ENCODE peak calls at places on chromosomes 13 and 19, in five cellular contexts. One of them, this sample, is unnamed.

GRCh38 chr13:83709751-83710515 is 172.3 kb downstream of the SLITRK1 start:
- DNase-seq in heart left ventricle: no peak
- DNase-seq in H1: no peak
- DNase-seq in fibroblast of villous mesenchyme: no peak
- DNase-seq in uterus: no peak
- DNase-seq in this sample: no peak

GRCh38 chr19:23378948-23379347 is 16.3 kb downstream of the ZNF91 start:
- DNase-seq in uterus: no peak
- DNase-seq in fibroblast of villous mesenchyme: peak
- DNase-seq in H1: no peak
- DNase-seq in heart left ventricle: no peak
- DNase-seq in this sample: no peak

GRCh38 chr19:40822161-40822560 is 23.2 kb downstream of the EGLN2 start:
- DNase-seq in heart left ventricle: no peak
- DNase-seq in H1: peak
- DNase-seq in fibroblast of villous mesenchyme: no peak
- DNase-seq in uterus: no peak
- DNase-seq in this sample: peak

GRCh38 chr19:37594982-37595382 is 306 bp downstream of the ZNF540 start:
- DNase-seq in H1: no peak
- DNase-seq in uterus: peak
- DNase-seq in fibroblast of villous mesenchyme: no peak
- DNase-seq in heart left ventricle: peak
- DNase-seq in this sample: peak

GRCh38 chr19:4391701-4392543 is 8.4 kb downstream of the SH3GL1 start:
- DNase-seq in uterus: no peak
- DNase-seq in H1: no peak
- DNase-seq in heart left ventricle: peak
- DNase-seq in fibroblast of villous mesenchyme: peak
- DNase-seq in this sample: no peak

GRCh38 chr13:114112231-114112825 is 20.1 kb downstream of the RASA3 start:
- DNase-seq in H1: no peak
- DNase-seq in heart left ventricle: no peak
- DNase-seq in fibroblast of villous mesenchyme: no peak
- DNase-seq in uterus: peak
- DNase-seq in this sample: peak

GRCh38 chr13:44044544-44045178 is 165.0 kb downstream of the LACC1 start:
- DNase-seq in H1: no peak
- DNase-seq in fibroblast of villous mesenchyme: no peak
- DNase-seq in uterus: no peak
- DNase-seq in heart left ventricle: peak
- DNase-seq in this sample: no peak

GRCh38 chr19:2602391-2603181 is 99.9 kb downstream of the GNG7 start:
- DNase-seq in fibroblast of villous mesenchyme: peak
- DNase-seq in H1: peak
- DNase-seq in heart left ventricle: peak
- DNase-seq in uterus: peak
- DNase-seq in this sample: no peak

GRCh38 chr13:85498774-85499173 is 300.4 kb downstream of the SLITRK6 start:
- DNase-seq in heart left ventricle: no peak
- DNase-seq in H1: no peak
- DNase-seq in fibroblast of villous mesenchyme: no peak
- DNase-seq in uterus: no peak
- DNase-seq in this sample: no peak

GRCh38 chr13:113814435-113814821 is 49.4 kb downstream of the GAS6 start:
- DNase-seq in uterus: no peak
- DNase-seq in H1: no peak
- DNase-seq in fibroblast of villous mesenchyme: peak
- DNase-seq in heart left ventricle: no peak
- DNase-seq in this sample: no peak

GRCh38 chr13:111662451-111662850 is 342.0 kb downstream of the TEX29 start:
- DNase-seq in heart left ventricle: no peak
- DNase-seq in H1: no peak
- DNase-seq in uterus: peak
- DNase-seq in fibroblast of villous mesenchyme: no peak
- DNase-seq in this sample: no peak

GRCh38 chr13:34933786-34934185 is 8.3 kb upstream of the NBEA start:
- DNase-seq in fibroblast of villous mesenchyme: no peak
- DNase-seq in heart left ventricle: no peak
- DNase-seq in uterus: no peak
- DNase-seq in H1: no peak
- DNase-seq in this sample: no peak

GRCh38 chr19:27776020-27776419 is 1436.9 kb downstream of the UQCRFS1 start:
- DNase-seq in fibroblast of villous mesenchyme: peak
- DNase-seq in heart left ventricle: no peak
- DNase-seq in uterus: no peak
- DNase-seq in H1: peak
- DNase-seq in this sample: no peak

GRCh38 chr19:32594021-32594420 is 13.0 kb downstream of the PDCD5 start:
- DNase-seq in fibroblast of villous mesenchyme: no peak
- DNase-seq in uterus: no peak
- DNase-seq in H1: no peak
- DNase-seq in heart left ventricle: no peak
- DNase-seq in this sample: no peak

GRCh38 chr13:98890186-98890585 is 87.7 kb downstream of the DOCK9 start:
- DNase-seq in uterus: peak
- DNase-seq in heart left ventricle: no peak
- DNase-seq in fibroblast of villous mesenchyme: peak
- DNase-seq in H1: no peak
- DNase-seq in this sample: no peak

GRCh38 chr19:7505682-7506384 is 10.1 kb upstream of the ZNF358 start:
- DNase-seq in heart left ventricle: no peak
- DNase-seq in H1: peak
- DNase-seq in fibroblast of villous mesenchyme: no peak
- DNase-seq in uterus: no peak
- DNase-seq in this sample: no peak

GRCh38 chr13:31913459-31913858 is 118.1 kb upstream of the FRY start:
- DNase-seq in fibroblast of villous mesenchyme: peak
- DNase-seq in H1: no peak
- DNase-seq in uterus: no peak
- DNase-seq in heart left ventricle: no peak
- DNase-seq in this sample: no peak

GRCh38 chr13:33195693-33196464 is 89.7 kb downstream of the STARD13 start:
- DNase-seq in heart left ventricle: no peak
- DNase-seq in H1: no peak
- DNase-seq in uterus: no peak
- DNase-seq in fibroblast of villous mesenchyme: no peak
- DNase-seq in this sample: no peak

GRCh38 chr13:24692541-24692940 is 12.3 kb downstream of the ATP12A start:
- DNase-seq in heart left ventricle: no peak
- DNase-seq in fibroblast of villous mesenchyme: peak
- DNase-seq in uterus: no peak
- DNase-seq in H1: no peak
- DNase-seq in this sample: no peak

GRCh38 chr13:76293751-76294150 is 592.5 kb downstream of the KCTD12 start:
- DNase-seq in uterus: no peak
- DNase-seq in H1: no peak
- DNase-seq in fibroblast of villous mesenchyme: no peak
- DNase-seq in heart left ventricle: no peak
- DNase-seq in this sample: no peak

GRCh38 chr19:40381321-40381720 is 8.7 kb downstream of the HIPK4 start:
- DNase-seq in uterus: no peak
- DNase-seq in heart left ventricle: no peak
- DNase-seq in H1: no peak
- DNase-seq in fibroblast of villous mesenchyme: no peak
- DNase-seq in this sample: no peak

GRCh38 chr19:11233073-11233472 is 6.3 kb upstream of the ANGPTL8 start:
- DNase-seq in heart left ventricle: no peak
- DNase-seq in uterus: no peak
- DNase-seq in H1: no peak
- DNase-seq in fibroblast of villous mesenchyme: no peak
- DNase-seq in this sample: no peak

GRCh38 chr13:105721056-105721455 is 814.4 kb downstream of the EFNB2 start:
- DNase-seq in heart left ventricle: no peak
- DNase-seq in H1: no peak
- DNase-seq in uterus: no peak
- DNase-seq in fibroblast of villous mesenchyme: peak
- DNase-seq in this sample: no peak

GRCh38 chr19:19654441-19654840 is 9.0 kb downstream of the ATP13A1 start:
- DNase-seq in uterus: no peak
- DNase-seq in fibroblast of villous mesenchyme: no peak
- DNase-seq in heart left ventricle: no peak
- DNase-seq in H1: no peak
- DNase-seq in this sample: peak

GRCh38 chr13:111177081-111177711 is 62.1 kb downstream of the ARHGEF7 start:
- DNase-seq in heart left ventricle: peak
- DNase-seq in H1: no peak
- DNase-seq in uterus: no peak
- DNase-seq in fibroblast of villous mesenchyme: peak
- DNase-seq in this sample: no peak

GRCh38 chr13:24709186-24709913 is 29.1 kb downstream of the ATP12A start:
- DNase-seq in uterus: no peak
- DNase-seq in heart left ventricle: no peak
- DNase-seq in fibroblast of villous mesenchyme: no peak
- DNase-seq in H1: no peak
- DNase-seq in this sample: no peak

DNA sequence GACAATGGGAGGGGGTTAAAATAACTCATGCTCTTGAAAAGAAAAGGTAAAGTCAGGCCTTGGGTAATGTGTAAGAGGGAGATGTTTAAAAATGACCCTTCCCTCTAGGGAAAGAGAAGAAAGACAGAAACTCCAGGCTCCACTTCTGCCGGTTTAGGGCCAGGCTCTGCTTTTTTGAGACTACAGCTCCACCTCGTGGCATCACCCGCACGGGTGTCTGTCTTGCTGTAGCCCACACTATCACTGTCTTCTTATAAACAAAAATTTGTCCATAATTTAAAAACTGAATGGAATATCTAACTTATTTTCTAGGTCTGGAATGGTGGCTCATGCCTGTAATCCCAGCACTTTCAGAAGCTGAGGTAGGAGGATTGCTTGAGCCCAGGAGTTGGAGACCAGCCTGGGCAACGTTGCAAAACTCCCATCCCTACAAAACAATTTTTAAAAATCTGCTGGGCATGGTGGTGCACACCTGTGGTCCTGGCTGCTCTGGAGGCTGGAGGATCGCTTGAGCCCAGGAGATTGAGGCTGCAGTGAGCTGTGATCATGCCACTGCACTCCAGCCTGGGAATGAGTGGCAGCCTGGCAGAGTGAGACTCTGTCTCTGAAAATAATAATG is 65.1 kb upstream of the GTF3A start:
- DNase-seq in heart left ventricle: peak
- DNase-seq in uterus: peak
- DNase-seq in H1: no peak
- DNase-seq in fibroblast of villous mesenchyme: peak
- DNase-seq in this sample: no peak
- TF ChIP-seq CTCF in heart left ventricle: peak
- TF ChIP-seq CTCF in uterus: peak
- TF ChIP-seq CTCF in H1: peak
- TF ChIP-seq CTCF in fibroblast of villous mesenchyme: peak
- TF ChIP-seq CTCF in this sample: peak

GRCh38 chr13:77836423-77836822 is 82.2 kb downstream of the EDNRB start:
- DNase-seq in uterus: no peak
- DNase-seq in H1: no peak
- DNase-seq in heart left ventricle: no peak
- DNase-seq in fibroblast of villous mesenchyme: peak
- DNase-seq in this sample: no peak
- TF ChIP-seq CTCF in uterus: no peak
- TF ChIP-seq CTCF in H1: no peak
- TF ChIP-seq CTCF in heart left ventricle: no peak
- TF ChIP-seq CTCF in fibroblast of villous mesenchyme: no peak
- TF ChIP-seq CTCF in this sample: no peak

GRCh38 chr13:38045278-38046048 is 175.9 kb upstream of the TRPC4 start:
- DNase-seq in fibroblast of villous mesenchyme: peak
- DNase-seq in H1: no peak
- DNase-seq in uterus: no peak
- DNase-seq in heart left ventricle: no peak
- DNase-seq in this sample: no peak
- TF ChIP-seq CTCF in fibroblast of villous mesenchyme: peak
- TF ChIP-seq CTCF in H1: peak
- TF ChIP-seq CTCF in uterus: no peak
- TF ChIP-seq CTCF in heart left ventricle: peak
- TF ChIP-seq CTCF in this sample: no peak

DNA sequence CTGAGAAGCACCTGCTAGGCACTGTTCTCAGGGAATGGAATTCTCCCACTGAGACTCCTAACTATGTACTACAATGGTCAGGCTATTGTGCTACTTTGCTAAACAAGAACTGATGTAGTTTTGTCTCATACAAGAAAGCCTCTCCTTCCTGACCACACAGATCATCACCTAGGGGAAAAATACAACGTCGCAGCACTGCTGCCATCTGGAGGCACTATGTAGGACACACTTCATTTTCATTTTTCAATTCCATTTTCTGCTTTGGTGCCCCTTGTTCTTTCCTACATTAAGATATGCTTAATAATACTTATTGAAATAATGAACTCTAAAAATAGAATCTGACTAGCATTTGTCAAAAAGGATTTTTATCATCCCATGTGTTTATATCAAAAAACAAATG is 21.1 kb downstream of the PROSER1 start:
- DNase-seq in heart left ventricle: no peak
- DNase-seq in uterus: no peak
- DNase-seq in fibroblast of villous mesenchyme: peak
- DNase-seq in H1: no peak
- DNase-seq in this sample: no peak
- TF ChIP-seq CTCF in heart left ventricle: peak
- TF ChIP-seq CTCF in uterus: no peak
- TF ChIP-seq CTCF in fibroblast of villous mesenchyme: peak
- TF ChIP-seq CTCF in H1: peak
- TF ChIP-seq CTCF in this sample: peak